ENCODE peak calls at places on chromosomes 4 and X, in six cellular contexts. O is Karpas-422; P is CD4-positive, CD25-positive, alpha-beta regulatory T cell; B is OCI-LY7; A is cardiac muscle cell; W is IMR-90. T is an unnamed sample.

GRCh38 chrX:13059269-13059668 is 14.8 kb upstream of the FAM9C start:
- DNase-seq in A (no peak), B (no peak), O (no peak), P (no peak), W (no peak), T (no peak)

GRCh38 chr4:63218837-63219236 is 1190.4 kb downstream of the TECRL start:
- DNase-seq in A (no peak), P (no peak), B (no peak), O (no peak), W (no peak), T (no peak)

GRCh38 chr4:1023241-1023640 is 11.8 kb downstream of the FGFRL1 start:
- DNase-seq in A (no peak), O (no peak), B (no peak), W (no peak), P (no peak), T (no peak)

GRCh38 chrX:110678591-110678990 is 117.0 kb downstream of the CHRDL1 start:
- DNase-seq in W (no peak), O (no peak), A (no peak), B (no peak), P (no peak), T (no peak)

GRCh38 chr4:156596026-156596425 is 375.6 kb downstream of the PDGFC start:
- DNase-seq in W (peak; percentile 45), O (no peak), B (no peak), P (no peak), A (peak; percentile 68), T (no peak)

GRCh38 chrX:24862343-24862742 is 153.4 kb downstream of the ARX start:
- DNase-seq in W (peak; percentile 52), B (no peak), A (peak; percentile 40), P (no peak), O (no peak), T (no peak)

GRCh38 chrX:134377537-134377936 is 82.4 kb upstream of the HPRT1 start:
- DNase-seq in O (peak; percentile 79), P (peak; percentile 25), A (peak; percentile 65), B (peak; percentile 68), W (peak; percentile 52), T (no peak)

GRCh38 chr4:153488719-153489384 is 22.7 kb downstream of the TMEM131L start:
- DNase-seq in B (no peak), A (peak; percentile 18), W (no peak), O (no peak), P (no peak), T (no peak)

GRCh38 chr4:33715996-33716395 is 2528.3 kb downstream of the ARAP2 start:
- DNase-seq in A (peak; percentile 94), P (no peak), O (no peak), B (no peak), W (no peak), T (no peak)

GRCh38 chrX:154603438-154604430 is 15.3 kb downstream of the CTAG1B start:
- DNase-seq in B (no peak), W (peak; percentile 57), P (no peak), A (peak; percentile 54), O (peak; percentile 11), T (no peak)

GRCh38 chr4:1603413-1604135 is 80.5 kb downstream of the FAM53A start:
- DNase-seq in B (no peak), P (no peak), O (no peak), A (no peak), W (no peak), T (no peak)

GRCh38 chr4:1490011-1490905 is 84.0 kb upstream of the NKX1-1 start:
- DNase-seq in A (no peak), O (no peak), B (no peak), W (no peak), P (no peak), T (no peak)

GRCh38 chr4:176435891-176436499 is 116.2 kb downstream of the SPCS3 start:
- DNase-seq in A (peak; percentile 60), W (peak; percentile 51), P (no peak), B (no peak), O (no peak), T (no peak)

GRCh38 chr4:13601848-13602247 is 25.7 kb downstream of the BOD1L1 start:
- DNase-seq in O (no peak), A (no peak), B (no peak), W (no peak), P (no peak), T (no peak)

GRCh38 chrX:134026732-134027311 is 41.4 kb upstream of the GPC3 start:
- DNase-seq in A (peak; percentile 70), B (no peak), O (no peak), P (peak; percentile 5), W (peak; percentile 5), T (peak; percentile 29)

GRCh38 chr4:46856347-46856746 is 52.7 kb downstream of the COX7B2 start:
- DNase-seq in B (no peak), A (no peak), O (peak; percentile 21), P (no peak), W (peak; percentile 10), T (no peak)

GRCh38 chr4:118962540-118962939 is 73.9 kb downstream of the SYNPO2 start:
- DNase-seq in P (no peak), O (no peak), B (no peak), W (no peak), A (no peak), T (no peak)

GRCh38 chr4:169109276-169109675 is 99.2 kb upstream of the CBR4 start:
- DNase-seq in O (no peak), A (no peak), B (no peak), P (no peak), W (no peak), T (no peak)

GRCh38 chr4:184647391-184648101 is 1.7 kb downstream of the CASP3 start:
- DNase-seq in B (no peak), A (peak; percentile 27), W (peak; percentile 62), P (no peak), O (no peak), T (no peak)

GRCh38 chrX:121579016-121579760 is 531.8 kb downstream of the GLUD2 start:
- DNase-seq in A (peak; percentile 53), P (no peak), O (peak; percentile 61), B (peak; percentile 55), W (no peak), T (no peak)

GRCh38 chr4:31291238-31291637 is 571.1 kb downstream of the PCDH7 start:
- DNase-seq in A (no peak), P (no peak), W (no peak), B (peak; percentile 77), O (peak; percentile 67), T (peak; percentile 27)

GRCh38 chr4:13267091-13267490 is 217.0 kb downstream of the RAB28 start:
- DNase-seq in A (no peak), W (no peak), P (no peak), O (no peak), B (no peak), T (no peak)

GRCh38 chrX:151370906-151371305 is 26.1 kb upstream of the VMA21 start:
- DNase-seq in W (no peak), B (no peak), P (no peak), O (no peak), A (no peak), T (no peak)

GRCh38 chr4:105061136-105061696 is 85.5 kb upstream of the TET2 start:
- DNase-seq in B (peak; percentile 5), W (peak; percentile 5), A (peak; percentile 61), P (peak; percentile 2), O (peak; percentile 51), T (peak; percentile 2)

GRCh38 chr4:77072195-77072753 is 3.5 kb downstream of the CCNI start:
- DNase-seq in P (peak; percentile 46), A (no peak), O (no peak), W (no peak), B (peak; percentile 35), T (no peak)

GRCh38 chrX:370244-370962 is 16.3 kb downstream of the PPP2R3B start:
- DNase-seq in B (peak; percentile 92), A (no peak), W (no peak), P (no peak), O (peak; percentile 90), T (no peak)

GRCh38 chrX:367866-368265 is 18.8 kb downstream of the PPP2R3B start:
- DNase-seq in B (no peak), A (no peak), W (no peak), O (no peak), P (no peak), T (no peak)

GRCh38 chrX:367349-367748 is 19.4 kb downstream of the PPP2R3B start:
- DNase-seq in A (no peak), W (no peak), P (no peak), B (no peak), O (no peak), T (no peak)

GRCh38 chrX:369563-370101 is 17.1 kb downstream of the PPP2R3B start:
- DNase-seq in A (no peak), P (no peak), W (no peak), B (no peak), O (no peak), T (no peak)

GRCh38 chrX:368811-369562 is 17.7 kb downstream of the PPP2R3B start:
- DNase-seq in W (peak; percentile 52), A (peak; percentile 24), B (peak; percentile 79), O (peak; percentile 93), P (no peak), T (no peak)
- H3K4me1 ChIP-seq in W (peaks cover 3% of the 10 kb centered on the region), A (peaks cover 52% of the 10 kb centered on the region), B (peaks cover 55% of the 10 kb centered on the region), O (peaks cover 59% of the 10 kb centered on the region), P (peaks cover 7% of the 10 kb centered on the region), T (peaks cover 7% of the 10 kb centered on the region)

GRCh38 chrX:104098919-104099318 is 13.4 kb upstream of the ZCCHC18 start:
- DNase-seq in W (no peak), A (no peak), P (no peak), O (no peak), B (no peak), T (no peak)

DNA sequence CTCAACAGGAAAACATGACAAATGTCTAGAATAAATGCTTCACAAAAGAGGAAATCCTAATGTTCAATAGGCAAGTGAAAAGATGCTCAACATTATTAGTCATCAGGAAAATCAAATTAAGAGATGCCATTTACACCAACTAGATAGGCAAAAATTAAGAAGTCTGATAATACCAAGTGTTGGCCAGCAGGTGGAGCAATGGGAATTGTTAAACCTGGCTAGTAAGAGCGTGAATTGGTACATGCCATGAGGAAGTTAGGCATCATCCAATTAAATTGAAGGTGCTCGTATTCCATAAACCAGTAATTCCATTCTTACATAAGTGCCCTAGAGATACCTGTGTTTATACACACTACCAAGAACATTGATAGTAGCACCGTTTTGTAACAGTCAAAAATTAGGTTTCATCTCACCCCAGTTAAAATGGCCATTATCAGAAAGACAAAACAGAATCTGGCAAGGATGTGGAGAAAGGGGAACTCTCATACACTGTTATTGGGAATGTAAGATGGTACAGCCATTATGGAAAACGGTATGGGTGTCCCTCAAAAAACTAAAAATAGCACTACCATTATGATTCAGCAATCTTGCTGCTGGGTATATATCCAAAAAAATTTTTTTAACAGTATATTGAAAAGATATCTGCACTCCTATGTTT is 14.0 kb upstream of the ZCCHC18 start:
- DNase-seq in W (peak; percentile 77), B (peak; percentile 67), P (peak; percentile 63), A (peak; percentile 83), O (peak; percentile 83), T (no peak)
- H3K4me1 ChIP-seq in W (no peaks in the 10 kb centered on the region), B (no peaks in the 10 kb centered on the region), P (no peaks in the 10 kb centered on the region), A (no peaks in the 10 kb centered on the region), O (no peaks in the 10 kb centered on the region), T (no peaks in the 10 kb centered on the region)

GRCh38 chrX:115047181-115047580 is 29.8 kb upstream of the IL13RA2 start:
- DNase-seq in A (no peak), W (peak; percentile 49), P (no peak), B (no peak), O (no peak), T (no peak)
- H3K4me1 ChIP-seq in A (no peaks in the 10 kb centered on the region), W (no peaks in the 10 kb centered on the region), P (no peaks in the 10 kb centered on the region), B (no peaks in the 10 kb centered on the region), O (no peaks in the 10 kb centered on the region), T (no peaks in the 10 kb centered on the region)

DNA sequence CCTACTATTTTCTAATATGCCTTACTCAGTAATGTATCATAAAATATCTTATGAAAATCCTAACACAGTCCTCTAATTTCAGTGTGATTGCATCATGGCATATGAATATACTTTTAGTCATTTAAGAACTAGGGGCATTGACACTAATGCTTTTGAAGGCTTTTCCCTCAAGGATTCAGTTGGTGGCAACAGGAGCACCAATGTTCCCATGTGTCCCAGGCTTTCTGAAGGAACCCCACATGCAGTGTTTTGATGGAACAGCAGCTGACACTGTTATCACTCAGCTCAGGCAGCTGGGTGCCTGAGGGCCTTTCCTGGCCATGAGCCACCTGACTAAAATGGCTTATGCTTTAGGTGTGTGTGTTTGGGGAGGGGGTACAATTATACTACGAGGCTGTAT is 348.3 kb downstream of the ARHGAP24 start:
- DNase-seq in W (peak; percentile 62), O (no peak), B (no peak), A (peak; percentile 45), P (no peak), T (no peak)
- H3K4me1 ChIP-seq in W (peaks cover 16% of the 10 kb centered on the region), O (peaks cover 45% of the 10 kb centered on the region), B (no peaks in the 10 kb centered on the region), A (peaks cover 37% of the 10 kb centered on the region), P (no peaks in the 10 kb centered on the region), T (peaks cover 4% of the 10 kb centered on the region)